ENCODE peak calls at places on chromosomes 3 and 15, in five cellular contexts. I, U, V, H and W are unnamed samples.

GRCh38 chr3:188546835-188547670 is 393.1 kb downstream of the LPP start:
- DNase-seq in I (no peak), U (no peak), V (no peak), H (no peak), W (no peak)

GRCh38 chr3:7518471-7518870 is 657.6 kb downstream of the GRM7 start:
- DNase-seq in I (no peak), U (no peak), V (no peak), H (no peak), W (no peak)

GRCh38 chr15:71071529-71071928 is 43.7 kb upstream of the THSD4 start:
- DNase-seq in I (no peak), U (no peak), V (no peak), H (no peak), W (no peak)

GRCh38 chr3:188433526-188433855 is 279.5 kb downstream of the LPP start:
- DNase-seq in I (no peak), U (no peak), V (no peak), H (no peak), W (no peak)

GRCh38 chr3:157282261-157283191 is 122.6 kb upstream of the CCNL1 start:
- DNase-seq in I (no peak), U (no peak), V (no peak), H (no peak), W (peak)

GRCh38 chr15:25176616-25176923 is 221.8 kb downstream of the SNRPN start:
- DNase-seq in I (peak), U (no peak), V (no peak), H (peak), W (peak)

GRCh38 chr15:83904107-83904720 is 250.3 kb downstream of the ADAMTSL3 start:
- DNase-seq in I (no peak), U (no peak), V (no peak), H (no peak), W (no peak)

GRCh38 chr15:74523982-74524381 is 17.0 kb upstream of the ARID3B start:
- DNase-seq in I (no peak), U (no peak), V (no peak), H (no peak), W (no peak)

GRCh38 chr15:49865925-49866757 is 245.3 kb downstream of the DTWD1 start:
- DNase-seq in I (no peak), U (no peak), V (no peak), H (no peak), W (no peak)

GRCh38 chr15:60090747-60091146 is 86.6 kb downstream of the FOXB1 start:
- DNase-seq in I (no peak), U (no peak), V (no peak), H (no peak), W (no peak)

GRCh38 chr3:126261037-126261436 is 80.7 kb upstream of the ALDH1L1 start:
- DNase-seq in I (peak), U (no peak), V (peak), H (no peak), W (peak)

GRCh38 chr3:44238889-44239288 is 2.8 kb upstream of the TOPAZ1 start:
- DNase-seq in I (no peak), U (no peak), V (no peak), H (no peak), W (no peak)

GRCh38 chr15:34583399-34584320 is at the start of gene GOLGA8B:
- DNase-seq in I (peak), U (no peak), V (peak), H (peak), W (peak)

GRCh38 chr3:139427283-139428060 is 38.0 kb upstream of the COPB2 start:
- DNase-seq in I (no peak), U (no peak), V (peak), H (peak), W (no peak)

GRCh38 chr15:100216177-100216576 is 125.6 kb downstream of the ADAMTS17 start:
- DNase-seq in I (peak), U (no peak), V (no peak), H (no peak), W (peak)

GRCh38 chr3:119034256-119035013 is at the start of gene IGSF11:
- DNase-seq in I (peak), U (peak), V (no peak), H (peak), W (peak)

GRCh38 chr3:31486865-31487533 is 45.7 kb upstream of the STT3B start:
- DNase-seq in I (no peak), U (no peak), V (no peak), H (no peak), W (no peak)

GRCh38 chr3:106826861-106827311 is 550.4 kb upstream of the CCDC54 start:
- DNase-seq in I (no peak), U (no peak), V (no peak), H (no peak), W (no peak)